ENCODE peak calls at places on chromosomes 11 and 22, in six cellular contexts. I, H, P, B, V and A are unnamed samples.
A peak's percentile ranks its signal among the peaks of the same experiment; 100 is the strongest.

GRCh38 chr11:60994450-60995135 is 23.1 kb downstream of the CD6 start:
- DNase-seq in I (no peak), H (no peak), P (no peak), B (no peak), V (no peak), A (no peak)

GRCh38 chr22:49077586-49077985 is 750.1 kb downstream of the BRD1 start:
- DNase-seq in I (no peak), H (no peak), P (no peak), B (no peak), V (no peak), A (no peak)

GRCh38 chr22:38180841-38181452 is 683 bp downstream of the PLA2G6 start:
- DNase-seq in I (no peak), H (no peak), P (peak; percentile 58), B (peak; percentile 62), V (no peak), A (peak; percentile 67)

GRCh38 chr11:12077535-12078280 is 32.7 kb upstream of the MICAL2 start:
- DNase-seq in I (no peak), H (peak; percentile 46), P (no peak), B (no peak), V (no peak), A (no peak)

GRCh38 chr22:44500623-44501022 is 2.6 kb upstream of the RTL6 start:
- DNase-seq in I (peak; percentile 63), H (no peak), P (no peak), B (no peak), V (no peak), A (no peak)

GRCh38 chr22:41517172-41518047 is 26.9 kb downstream of the POLR3H start:
- DNase-seq in I (peak; percentile 22), H (peak; percentile 59), P (peak; percentile 46), B (no peak), V (peak; percentile 36), A (peak; percentile 77)

GRCh38 chr11:114082415-114082748 is 22.9 kb downstream of the ZBTB16 start:
- DNase-seq in I (no peak), H (peak; percentile 63), P (no peak), B (no peak), V (no peak), A (no peak)

GRCh38 chr11:32947985-32948384 is 55.4 kb downstream of the QSER1 start:
- DNase-seq in I (no peak), H (no peak), P (no peak), B (no peak), V (no peak), A (no peak)